ENCODE peak calls at places on chromosomes 4 and X, in five cellular contexts. One of them, this sample, is unnamed.

GRCh38 chr4:1559896-1560650 is 124.0 kb downstream of the FAM53A start:
- DNase-seq in left ventricle myocardium inferior: no peak
- DNase-seq in tibial artery: no peak
- DNase-seq in kidney: no peak
- DNase-seq in MM.1S: no peak
- DNase-seq in this sample: no peak

GRCh38 chr4:172865103-172865502 is 303.5 kb upstream of the GALNT7 start:
- DNase-seq in left ventricle myocardium inferior: no peak
- DNase-seq in kidney: no peak
- DNase-seq in MM.1S: no peak
- DNase-seq in tibial artery: no peak
- DNase-seq in this sample: no peak

GRCh38 chr4:154506253-154506652 is 14.7 kb upstream of the DCHS2 start:
- DNase-seq in kidney: no peak
- DNase-seq in tibial artery: no peak
- DNase-seq in left ventricle myocardium inferior: no peak
- DNase-seq in MM.1S: peak; percentile 36
- DNase-seq in this sample: no peak

GRCh38 chrX:10597871-10598270 is 22.5 kb downstream of the MID1 start:
- DNase-seq in MM.1S: no peak
- DNase-seq in left ventricle myocardium inferior: no peak
- DNase-seq in tibial artery: no peak
- DNase-seq in kidney: no peak
- DNase-seq in this sample: peak; percentile 68

GRCh38 chrX:63513825-63514574 is 162.9 kb upstream of the SPIN4 start:
- DNase-seq in kidney: no peak
- DNase-seq in MM.1S: no peak
- DNase-seq in left ventricle myocardium inferior: peak; percentile 16
- DNase-seq in tibial artery: no peak
- DNase-seq in this sample: peak; percentile 45

GRCh38 chrX:128931071-128931470 is 592.2 kb downstream of the SMARCA1 start:
- DNase-seq in tibial artery: no peak
- DNase-seq in left ventricle myocardium inferior: no peak
- DNase-seq in kidney: no peak
- DNase-seq in MM.1S: no peak
- DNase-seq in this sample: no peak

GRCh38 chrX:111168314-111168713 is 72.3 kb downstream of the PAK3 start:
- DNase-seq in kidney: no peak
- DNase-seq in MM.1S: no peak
- DNase-seq in left ventricle myocardium inferior: no peak
- DNase-seq in tibial artery: no peak
- DNase-seq in this sample: peak; percentile 46

GRCh38 chr4:108166441-108167315 is 2.1 kb downstream of the LEF1 start:
- DNase-seq in kidney: peak; percentile 77
- DNase-seq in left ventricle myocardium inferior: no peak
- DNase-seq in MM.1S: peak; percentile 72
- DNase-seq in tibial artery: no peak
- DNase-seq in this sample: peak; percentile 30

GRCh38 chr4:16676247-16676646 is 222.2 kb downstream of the LDB2 start:
- DNase-seq in left ventricle myocardium inferior: peak; percentile 53
- DNase-seq in tibial artery: no peak
- DNase-seq in kidney: no peak
- DNase-seq in MM.1S: no peak
- DNase-seq in this sample: no peak

GRCh38 chr4:70187216-70187615 is 8.3 kb upstream of the ODAM start:
- DNase-seq in tibial artery: no peak
- DNase-seq in kidney: no peak
- DNase-seq in left ventricle myocardium inferior: no peak
- DNase-seq in MM.1S: no peak
- DNase-seq in this sample: peak; percentile 99

GRCh38 chrX:10496345-10496965 is 123.9 kb downstream of the MID1 start:
- DNase-seq in MM.1S: peak; percentile 26
- DNase-seq in tibial artery: no peak
- DNase-seq in left ventricle myocardium inferior: no peak
- DNase-seq in kidney: no peak
- DNase-seq in this sample: peak; percentile 62

GRCh38 chr4:153497091-153497531 is 31.0 kb downstream of the TMEM131L start:
- DNase-seq in MM.1S: no peak
- DNase-seq in kidney: no peak
- DNase-seq in left ventricle myocardium inferior: no peak
- DNase-seq in tibial artery: no peak
- DNase-seq in this sample: no peak

GRCh38 chr4:106344324-106344970 is 24.1 kb downstream of the GIMD1 start:
- DNase-seq in left ventricle myocardium inferior: no peak
- DNase-seq in tibial artery: no peak
- DNase-seq in kidney: no peak
- DNase-seq in MM.1S: no peak
- DNase-seq in this sample: no peak

GRCh38 chrX:68894142-68894512 is 65.3 kb downstream of the EFNB1 start:
- DNase-seq in left ventricle myocardium inferior: no peak
- DNase-seq in kidney: no peak
- DNase-seq in tibial artery: peak; percentile 64
- DNase-seq in MM.1S: no peak
- DNase-seq in this sample: no peak

GRCh38 chr4:103075435-103075893 is 1.1 kb downstream of the SLC9B2 start:
- DNase-seq in left ventricle myocardium inferior: no peak
- DNase-seq in MM.1S: peak; percentile 9
- DNase-seq in tibial artery: no peak
- DNase-seq in kidney: no peak
- DNase-seq in this sample: no peak

GRCh38 chr4:89640620-89641366 is 196.2 kb downstream of the SNCA start:
- DNase-seq in kidney: peak; percentile 62
- DNase-seq in left ventricle myocardium inferior: peak; percentile 22
- DNase-seq in tibial artery: no peak
- DNase-seq in MM.1S: peak; percentile 39
- DNase-seq in this sample: peak; percentile 51

GRCh38 chr4:113467581-113467980 is 294.0 kb downstream of the CAMK2D start:
- DNase-seq in MM.1S: no peak
- DNase-seq in left ventricle myocardium inferior: no peak
- DNase-seq in kidney: no peak
- DNase-seq in tibial artery: no peak
- DNase-seq in this sample: peak; percentile 86

GRCh38 chr4:3834186-3834920 is 68.2 kb downstream of the ADRA2C start:
- DNase-seq in left ventricle myocardium inferior: no peak
- DNase-seq in MM.1S: no peak
- DNase-seq in kidney: peak; percentile 35
- DNase-seq in tibial artery: no peak
- DNase-seq in this sample: no peak

GRCh38 chrX:1093112-1093511 is 119.3 kb downstream of the CRLF2 start:
- DNase-seq in MM.1S: no peak
- DNase-seq in left ventricle myocardium inferior: no peak
- DNase-seq in kidney: peak; percentile 44
- DNase-seq in tibial artery: no peak
- DNase-seq in this sample: no peak

GRCh38 chr4:76087007-76087769 is 12.7 kb downstream of the ART3 start:
- DNase-seq in left ventricle myocardium inferior: peak; percentile 20
- DNase-seq in kidney: peak; percentile 42
- DNase-seq in tibial artery: no peak
- DNase-seq in MM.1S: peak; percentile 64
- DNase-seq in this sample: peak; percentile 35

GRCh38 chrX:81304545-81304944 is 102.6 kb downstream of the SH3BGRL start:
- DNase-seq in tibial artery: no peak
- DNase-seq in kidney: no peak
- DNase-seq in left ventricle myocardium inferior: no peak
- DNase-seq in MM.1S: no peak
- DNase-seq in this sample: no peak

DNA sequence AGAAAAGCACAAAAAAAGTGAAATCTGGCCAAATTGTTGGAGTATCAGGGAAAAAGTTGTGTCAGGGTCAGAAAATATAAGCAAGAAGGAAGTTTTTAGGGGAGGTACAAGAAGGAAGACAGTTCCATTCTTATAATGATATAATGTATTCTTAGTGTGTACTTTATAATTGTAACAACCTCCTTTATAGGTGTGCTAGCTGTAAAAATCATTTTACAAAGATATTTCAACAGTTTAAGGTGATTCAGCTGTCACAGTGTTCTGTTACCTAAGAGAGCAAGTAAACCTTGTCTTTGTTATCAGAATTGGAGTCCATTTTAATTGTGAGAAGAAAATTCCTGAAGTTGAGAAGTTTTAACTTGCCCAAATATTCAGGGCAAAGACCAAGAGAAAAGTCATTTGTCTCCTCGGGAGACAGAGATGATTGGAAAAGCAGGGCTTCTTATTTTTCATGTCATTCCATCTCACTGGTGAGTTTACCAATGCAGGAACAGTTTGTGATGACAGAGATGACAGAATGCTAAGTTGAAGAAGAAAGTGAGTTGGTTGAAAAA is 14.7 kb downstream of the INTS6L start:
- DNase-seq in tibial artery: no peak
- DNase-seq in kidney: no peak
- DNase-seq in left ventricle myocardium inferior: no peak
- DNase-seq in MM.1S: no peak
- DNase-seq in this sample: no peak
- H3K27ac ChIP-seq in tibial artery: no peak overlapping the region
- H3K27ac ChIP-seq in kidney: no peak overlapping the region
- H3K27ac ChIP-seq in left ventricle myocardium inferior: peak overlapping the region; percentile 33
- H3K27ac ChIP-seq in MM.1S: no peak overlapping the region
- H3K27ac ChIP-seq in this sample: no peak overlapping the region

GRCh38 chrX:73841337-73841736 is 278.3 kb downstream of the CHIC1 start:
- DNase-seq in kidney: no peak
- DNase-seq in MM.1S: no peak
- DNase-seq in tibial artery: no peak
- DNase-seq in left ventricle myocardium inferior: no peak
- DNase-seq in this sample: no peak

GRCh38 chrX:73838123-73838522 is 275.1 kb downstream of the CHIC1 start:
- DNase-seq in tibial artery: no peak
- DNase-seq in MM.1S: no peak
- DNase-seq in left ventricle myocardium inferior: no peak
- DNase-seq in kidney: no peak
- DNase-seq in this sample: no peak

GRCh38 chrX:73839152-73839551 is 276.2 kb downstream of the CHIC1 start:
- DNase-seq in MM.1S: no peak
- DNase-seq in kidney: no peak
- DNase-seq in left ventricle myocardium inferior: no peak
- DNase-seq in tibial artery: no peak
- DNase-seq in this sample: no peak

GRCh38 chrX:73842541-73843234 is 279.7 kb downstream of the CHIC1 start:
- DNase-seq in kidney: no peak
- DNase-seq in left ventricle myocardium inferior: no peak
- DNase-seq in tibial artery: no peak
- DNase-seq in MM.1S: no peak
- DNase-seq in this sample: no peak

DNA sequence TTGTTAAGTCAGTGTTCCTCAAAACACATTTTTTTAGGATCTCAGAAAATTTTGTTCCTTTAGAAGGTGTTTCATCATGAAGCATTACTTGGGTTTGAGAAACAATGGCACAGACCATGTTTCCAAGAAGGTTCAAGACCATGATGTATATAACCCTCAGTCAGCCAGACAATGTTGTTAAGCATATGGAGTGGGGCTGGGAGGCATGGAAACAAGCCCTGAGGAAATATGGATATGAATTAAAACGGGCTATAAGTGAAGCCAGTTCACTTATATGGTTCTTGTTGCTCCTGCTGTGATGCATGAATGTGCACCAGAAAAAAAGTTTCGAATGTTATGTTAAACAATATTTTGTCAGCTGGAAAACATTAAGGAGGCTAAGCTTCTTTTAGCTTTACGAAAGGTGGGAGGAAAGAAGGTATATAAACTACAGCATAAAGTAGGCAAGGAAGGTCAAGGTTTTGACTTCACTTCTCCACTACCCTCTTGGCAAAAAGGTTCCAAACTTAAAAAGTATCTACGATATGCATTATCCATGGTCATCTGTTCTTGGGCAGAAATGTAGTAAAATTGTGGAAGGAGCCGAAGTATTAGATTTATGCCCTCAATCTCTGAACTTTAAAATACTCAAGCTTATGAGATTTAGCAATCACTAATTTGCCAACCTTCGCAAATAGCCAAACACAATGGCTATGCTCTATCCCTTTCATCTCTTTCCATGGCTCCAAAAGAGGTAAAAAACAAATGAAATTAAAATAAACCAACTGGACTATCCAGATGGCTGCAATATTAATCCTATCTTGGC is 277.3 kb downstream of the CHIC1 start:
- DNase-seq in left ventricle myocardium inferior: no peak
- DNase-seq in MM.1S: no peak
- DNase-seq in tibial artery: no peak
- DNase-seq in kidney: no peak
- DNase-seq in this sample: no peak
- H3K4me1 ChIP-seq in left ventricle myocardium inferior: no peaks in the 10 kb centered on the region
- H3K4me1 ChIP-seq in MM.1S: no peaks in the 10 kb centered on the region
- H3K4me1 ChIP-seq in tibial artery: peaks cover 41% of the 10 kb centered on the region
- H3K4me1 ChIP-seq in kidney: no peaks in the 10 kb centered on the region
- H3K4me1 ChIP-seq in this sample: no peaks in the 10 kb centered on the region

DNA sequence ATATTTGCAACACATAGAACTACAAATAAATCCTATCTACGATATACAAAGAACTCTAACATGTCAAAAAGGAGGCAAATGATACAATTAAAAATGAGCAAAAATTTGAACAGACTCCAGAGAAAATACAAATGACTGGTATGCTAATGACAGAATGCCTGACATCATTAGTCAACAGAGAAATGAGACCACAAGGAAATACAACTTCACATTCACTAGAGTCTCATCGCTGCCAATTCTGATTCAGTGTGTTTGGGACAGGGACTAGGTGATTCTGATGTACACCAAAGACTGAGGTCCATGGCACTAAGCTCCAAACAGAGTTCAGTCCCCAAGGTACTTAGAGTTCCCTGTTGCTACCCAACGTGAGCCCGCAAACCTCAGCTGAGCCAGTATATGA is 23.4 kb downstream of the SLC2A9 start:
- DNase-seq in tibial artery: no peak
- DNase-seq in kidney: no peak
- DNase-seq in left ventricle myocardium inferior: no peak
- DNase-seq in MM.1S: no peak
- DNase-seq in this sample: no peak
- H3K27ac ChIP-seq in tibial artery: no peak overlapping the region
- H3K27ac ChIP-seq in kidney: no peak overlapping the region
- H3K27ac ChIP-seq in left ventricle myocardium inferior: no peak overlapping the region
- H3K27ac ChIP-seq in MM.1S: no peak overlapping the region
- H3K27ac ChIP-seq in this sample: no peak overlapping the region

DNA sequence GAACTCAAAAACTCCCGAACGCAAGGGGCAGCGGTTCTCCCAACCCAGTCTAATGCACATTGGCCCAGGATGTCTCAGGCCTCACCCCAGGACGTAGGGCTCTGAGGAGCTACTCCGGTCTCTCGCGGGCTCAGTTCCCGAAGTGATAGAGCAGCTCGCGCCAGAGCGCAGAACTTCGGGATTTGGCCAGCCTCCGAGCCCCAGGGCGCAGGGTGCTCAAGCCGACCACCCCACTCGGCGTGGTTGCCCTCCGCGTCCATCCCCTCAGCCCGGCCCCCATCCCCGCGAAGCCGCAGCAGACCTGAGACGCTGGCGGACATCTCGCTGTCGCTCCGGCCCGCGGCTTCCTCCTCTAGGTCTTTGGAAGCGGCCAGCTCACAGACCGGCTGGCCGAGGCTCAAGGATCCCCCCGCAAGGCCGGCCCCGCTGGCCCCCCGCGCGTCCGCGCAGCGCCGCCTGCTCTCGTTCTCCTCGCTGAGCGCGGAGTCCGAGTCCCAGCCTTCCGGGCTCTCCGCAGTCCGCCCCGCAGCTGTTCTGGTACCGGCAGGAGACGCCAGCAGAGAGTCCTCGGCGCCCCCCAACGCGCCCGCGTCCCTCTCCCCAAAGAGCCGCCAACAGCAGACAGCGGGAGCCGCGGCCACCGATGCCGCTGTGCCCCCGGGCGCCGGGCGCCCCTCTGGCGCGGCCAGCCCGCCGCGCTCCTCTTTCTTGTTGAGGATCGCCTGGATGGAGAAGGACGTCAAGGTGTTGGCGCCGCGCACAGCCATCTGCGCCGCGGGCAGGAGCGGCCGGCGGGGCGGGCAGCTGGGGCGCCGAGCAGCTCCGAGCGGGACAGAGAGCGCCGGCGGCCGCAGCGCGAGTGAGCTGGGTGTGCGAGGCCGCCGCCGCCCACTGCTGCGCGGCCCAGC is at the start of gene NKX3-2:
- DNase-seq in tibial artery: no peak
- DNase-seq in kidney: peak; percentile 70
- DNase-seq in MM.1S: no peak
- DNase-seq in left ventricle myocardium inferior: no peak
- DNase-seq in this sample: peak; percentile 36
- H3K4me1 ChIP-seq in tibial artery: peaks cover 54% of the 10 kb centered on the region
- H3K4me1 ChIP-seq in kidney: peaks cover 5% of the 10 kb centered on the region
- H3K4me1 ChIP-seq in MM.1S: peaks cover 5% of the 10 kb centered on the region
- H3K4me1 ChIP-seq in left ventricle myocardium inferior: peaks cover 74% of the 10 kb centered on the region
- H3K4me1 ChIP-seq in this sample: peaks cover 6% of the 10 kb centered on the region

This sample was measured in trophoblast cell.